ENCODE peak calls at places on chromosomes 5 and 9, in four cellular contexts. S is right cardiac atrium; K is heart right ventricle; O is CD4-positive, CD25-positive, alpha-beta regulatory T cell. B is an unnamed sample.

GRCh38 chr5:151002250-151002649 is 18.1 kb upstream of the GPX3 start:
- ATAC-seq in S (no peak), K (no peak), O (no peak), B (no peak)

GRCh38 chr5:157167219-157167621 is 1.2 kb upstream of the GARIN3 start:
- ATAC-seq in S (no peak), K (no peak), O (peak), B (no peak)

GRCh38 chr9:132143359-132143758 is 18.5 kb upstream of the NTNG2 start:
- ATAC-seq in S (peak), K (no peak), O (no peak), B (no peak)

GRCh38 chr9:2765250-2765880 is 48.1 kb downstream of the KCNV2 start:
- ATAC-seq in S (no peak), K (no peak), O (no peak), B (no peak)

GRCh38 chr9:2140600-2141223 is 125.6 kb downstream of the SMARCA2 start:
- ATAC-seq in S (peak), K (peak), O (no peak), B (no peak)

GRCh38 chr5:179410291-179411160 is 65.3 kb upstream of the ADAMTS2 start:
- ATAC-seq in S (no peak), K (no peak), O (no peak), B (no peak)

GRCh38 chr5:180026320-180026719 is 45.2 kb downstream of the RNF130 start:
- ATAC-seq in S (peak), K (peak), O (no peak), B (no peak)

GRCh38 chr5:103894882-103895281 is 332.3 kb upstream of the NUDT12 start:
- ATAC-seq in S (no peak), K (no peak), O (no peak), B (peak)

GRCh38 chr9:130918102-130918869 is 20.8 kb downstream of the FIBCD1 start:
- ATAC-seq in S (no peak), K (no peak), O (no peak), B (no peak)

GRCh38 chr5:131608597-131608996 is 26.4 kb downstream of the RAPGEF6 start:
- ATAC-seq in S (no peak), K (no peak), O (no peak), B (no peak)

B was measured in stimulated activated memory B cell treated with anti-CD40 and anti-IgM and Interleukin-4, amounts not matched to agents 10 μg/mL and 1 μg/mL and 100 μg/mL, for 72 hours.